ENCODE peak calls at places on chromosomes 3 and 15, in eight cellular contexts. D is HEK293T; U is RCC 7860; B is activated CD8-positive, alpha-beta memory T cell treated with anti-CD3 and anti-CD28 coated beads for 4 hours; C is GM12865; S is psoas muscle; G is glomerular endothelial cell; W is fibroblast of the aortic adventitia. Q is an unnamed sample.

GRCh38 chr3:138219255-138219654 is 32.2 kb downstream of the ARMC8 start:
- DNase-seq in U (no peak), W (no peak), D (no peak), G (peak; percentile 14), C (peak; percentile 11), S (no peak), B (no peak), Q (no peak)

GRCh38 chr3:45606991-45607712 is 12.6 kb downstream of the LIMD1 start:
- DNase-seq in U (no peak), C (no peak), G (no peak), D (no peak), W (peak; percentile 48), B (no peak), S (no peak), Q (no peak)

GRCh38 chr3:161366067-161366466 is 5.2 kb downstream of the SPTSSB start:
- DNase-seq in D (no peak), B (no peak), C (no peak), W (no peak), G (no peak), S (no peak), U (no peak), Q (no peak)

GRCh38 chr15:45372032-45372995 is 6.0 kb downstream of the GATM start:
- DNase-seq in U (no peak), B (no peak), S (no peak), W (no peak), D (no peak), G (no peak), C (no peak), Q (peak; percentile 9)

GRCh38 chr3:132625613-132626012 is 28.5 kb downstream of the ACKR4 start:
- DNase-seq in W (no peak), U (no peak), C (peak; percentile 7), S (no peak), D (no peak), B (no peak), G (no peak), Q (no peak)

GRCh38 chr3:136545664-136546266 is 206.4 kb downstream of the STAG1 start:
- DNase-seq in G (no peak), B (no peak), S (no peak), W (peak; percentile 48), D (no peak), U (no peak), C (no peak), Q (no peak)

GRCh38 chr3:179630753-179631451 is 21.9 kb upstream of the USP13 start:
- DNase-seq in W (no peak), B (no peak), U (no peak), C (no peak), G (no peak), D (no peak), S (no peak), Q (no peak)

GRCh38 chr15:64883097-64883581 is 28.6 kb upstream of the ANKDD1A start:
- DNase-seq in G (no peak), B (no peak), C (peak; percentile 79), U (no peak), D (no peak), S (no peak), W (peak; percentile 69), Q (peak; percentile 47)

GRCh38 chr3:32048487-32049174 is 57.8 kb upstream of the GPD1L start:
- DNase-seq in G (no peak), U (no peak), S (no peak), C (no peak), W (no peak), B (no peak), D (no peak), Q (no peak)

GRCh38 chr15:82186161-82186560 is 76.4 kb downstream of the EFL1 start:
- DNase-seq in U (no peak), W (no peak), B (no peak), C (no peak), G (no peak), D (no peak), S (no peak), Q (no peak)

GRCh38 chr3:188452158-188452772 is 298.3 kb downstream of the LPP start:
- DNase-seq in U (no peak), D (no peak), S (no peak), C (no peak), B (no peak), G (peak; percentile 82), W (no peak), Q (no peak)

GRCh38 chr15:22811640-22812039 is 25.2 kb downstream of the NIPA1 start:
- DNase-seq in S (no peak), D (peak; percentile 10), U (no peak), C (no peak), B (no peak), W (no peak), G (no peak), Q (peak; percentile 13)

GRCh38 chr3:112579697-112580096 is 17.9 kb downstream of the SLC35A5 start:
- DNase-seq in S (no peak), U (no peak), D (no peak), C (no peak), B (no peak), W (peak; percentile 70), G (no peak), Q (no peak)

GRCh38 chr15:68427366-68427765 is 4.6 kb downstream of the ITGA11 start:
- DNase-seq in S (no peak), C (peak; percentile 8), D (no peak), B (no peak), U (no peak), W (peak; percentile 20), G (no peak), Q (no peak)

GRCh38 chr15:74631087-74631385 is 15.4 kb downstream of the CLK3 start:
- DNase-seq in C (no peak), G (no peak), S (no peak), U (no peak), D (no peak), B (no peak), W (no peak), Q (no peak)

GRCh38 chr3:87901141-87901540 is 157.7 kb downstream of the CGGBP1 start:
- DNase-seq in G (no peak), D (no peak), U (no peak), S (no peak), W (peak; percentile 1), B (no peak), C (no peak), Q (no peak)

GRCh38 chr15:25882466-25882865 is 19.3 kb upstream of the ATP10A start:
- DNase-seq in C (no peak), W (peak; percentile 9), S (no peak), B (no peak), G (no peak), U (peak; percentile 44), D (no peak), Q (peak; percentile 19)

GRCh38 chr3:131896285-131896684 is 138.5 kb downstream of the CPNE4 start:
- DNase-seq in W (no peak), C (no peak), B (no peak), G (no peak), U (no peak), S (no peak), D (no peak), Q (no peak)

GRCh38 chr3:165254812-165255211 is 58.6 kb upstream of the SLITRK3 start:
- DNase-seq in D (peak; percentile 30), U (peak; percentile 34), W (peak; percentile 51), B (no peak), C (peak; percentile 28), G (no peak), S (no peak), Q (no peak)

GRCh38 chr3:126952261-126952982 is 30.5 kb upstream of the PLXNA1 start:
- DNase-seq in B (no peak), G (no peak), D (no peak), U (no peak), W (no peak), C (no peak), S (peak; percentile 19), Q (no peak)

GRCh38 chr15:72540606-72541237 is 66.6 kb downstream of the ARIH1 start:
- DNase-seq in W (no peak), U (no peak), C (no peak), S (no peak), D (no peak), G (no peak), B (no peak), Q (no peak)

GRCh38 chr3:115851571-115851970 is 228.3 kb downstream of the GAP43 start:
- DNase-seq in S (no peak), C (no peak), G (no peak), B (no peak), D (no peak), U (no peak), W (no peak), Q (no peak)

GRCh38 chr15:68334661-68335124 is 57.1 kb downstream of the FEM1B start:
- DNase-seq in D (no peak), G (no peak), C (no peak), W (no peak), B (no peak), S (no peak), U (no peak), Q (peak; percentile 68)

GRCh38 chr3:161430307-161430706 is 59.0 kb upstream of the SPTSSB start:
- DNase-seq in B (no peak), W (no peak), U (no peak), D (no peak), S (no peak), C (no peak), G (no peak), Q (no peak)

GRCh38 chr3:142209655-142210054 is 15.7 kb downstream of the GK5 start:
- DNase-seq in S (no peak), D (no peak), U (no peak), W (peak; percentile 97), G (no peak), B (no peak), C (no peak), Q (peak; percentile 75)

GRCh38 chr15:40768492-40769309 is 1.1 kb upstream of the C15orf62 start:
- DNase-seq in S (no peak), D (no peak), G (no peak), C (peak; percentile 34), W (peak; percentile 64), B (no peak), U (no peak), Q (peak; percentile 79)